ENCODE peak calls at places on chromosomes 12 and 14, in four cellular contexts. S is brain microvascular endothelial cell; T is BE2C; X is CD4-positive, alpha-beta memory T cell. A is an unnamed sample. For H3K36me3, the result is how much of the 10 kb centered on the place peaks cover.

GRCh38 chr12:127987199-127987901 is 279.6 kb upstream of the TMEM132C start:
- DNase-seq in S (peak), T (no peak), X (no peak), A (no peak)

GRCh38 chr12:3928538-3929220 is 55.5 kb upstream of the PARP11 start:
- DNase-seq in S (no peak), T (no peak), X (no peak), A (no peak)

GRCh38 chr14:76918176-76918750 is 92.1 kb downstream of the LRRC74A start:
- DNase-seq in S (peak), T (peak), X (no peak), A (no peak)

GRCh38 chr14:85532981-85533820 is 3.3 kb downstream of the FLRT2 start:
- DNase-seq in S (peak), T (no peak), X (no peak), A (no peak)

GRCh38 chr12:93127582-93128331 is 198.7 kb upstream of the EEA1 start:
- DNase-seq in S (peak), T (peak), X (no peak), A (no peak)

GRCh38 chr12:106442575-106442974 is 85.0 kb downstream of the POLR3B start:
- DNase-seq in S (no peak), T (no peak), X (no peak), A (no peak)

GRCh38 chr12:102322254-102322653 is 124.6 kb upstream of the PMCH start:
- DNase-seq in S (no peak), T (no peak), X (no peak), A (no peak)

GRCh38 chr14:68686212-68686478 is 106.7 kb downstream of the ZFP36L1 start:
- DNase-seq in S (no peak), T (no peak), X (no peak), A (no peak)

GRCh38 chr12:5505751-5506150 is 73.8 kb downstream of the NTF3 start:
- DNase-seq in S (no peak), T (no peak), X (no peak), A (no peak)

GRCh38 chr12:34597548-34598351 is 575.5 kb downstream of the ALG10 start:
- DNase-seq in S (no peak), T (peak), X (no peak), A (no peak)

GRCh38 chr14:91872517-91873470 is 5.5 kb upstream of the TC2N start:
- DNase-seq in S (no peak), T (no peak), X (peak), A (peak)

GRCh38 chr12:11022520-11022919 is at the start of gene TAS2R19:
- DNase-seq in S (no peak), T (no peak), X (no peak), A (no peak)

GRCh38 chr12:104682790-104683279 is 226.1 kb downstream of the CHST11 start:
- DNase-seq in S (no peak), T (no peak), X (peak), A (peak)

GRCh38 chr12:25018146-25018545 is 69.2 kb upstream of the BCAT1 start:
- DNase-seq in S (no peak), T (no peak), X (no peak), A (no peak)

GRCh38 chr14:64755661-64756265 is 51.5 kb downstream of the PLEKHG3 start:
- DNase-seq in S (peak), T (no peak), X (peak), A (peak)

GRCh38 chr12:42936991-42937390 is 347.4 kb upstream of the PRICKLE1 start:
- DNase-seq in S (no peak), T (no peak), X (no peak), A (no peak)

GRCh38 chr14:91906374-91906773 is 39.0 kb upstream of the TC2N start:
- DNase-seq in S (no peak), T (no peak), X (no peak), A (no peak)

GRCh38 chr14:23561873-23562821 is 5.4 kb downstream of the AP1G2 start:
- DNase-seq in S (no peak), T (no peak), X (no peak), A (no peak)

GRCh38 chr12:73301530-73301929 is 1029.4 kb downstream of the TRHDE start:
- DNase-seq in S (no peak), T (no peak), X (no peak), A (no peak)

GRCh38 chr14:93906341-93907329 is 20.5 kb upstream of the FAM181A start:
- DNase-seq in S (peak), T (peak), X (peak), A (peak)

GRCh38 chr12:130766470-130766869 is 50.4 kb upstream of the RIMBP2 start:
- DNase-seq in S (no peak), T (no peak), X (no peak), A (no peak)

GRCh38 chr12:82955020-82955419 is 268.3 kb downstream of the TMTC2 start:
- DNase-seq in S (no peak), T (no peak), X (no peak), A (no peak)

GRCh38 chr14:97180304-97181200 is 383.4 kb downstream of the VRK1 start:
- DNase-seq in S (peak), T (peak), X (no peak), A (no peak)

GRCh38 chr12:124750787-124751471 is 112.7 kb downstream of the SCARB1 start:
- DNase-seq in S (no peak), T (peak), X (no peak), A (no peak)

GRCh38 chr12:122888232-122888752 is 7.6 kb downstream of the VPS37B start:
- DNase-seq in S (peak), T (no peak), X (peak), A (peak)

GRCh38 chr12:78004451-78005093 is 173.9 kb downstream of the NAV3 start:
- DNase-seq in S (no peak), T (no peak), X (no peak), A (no peak)

GRCh38 chr12:104372048-104372720 is 68.6 kb downstream of the EID3 start:
- DNase-seq in S (no peak), T (no peak), X (no peak), A (no peak)

DNA sequence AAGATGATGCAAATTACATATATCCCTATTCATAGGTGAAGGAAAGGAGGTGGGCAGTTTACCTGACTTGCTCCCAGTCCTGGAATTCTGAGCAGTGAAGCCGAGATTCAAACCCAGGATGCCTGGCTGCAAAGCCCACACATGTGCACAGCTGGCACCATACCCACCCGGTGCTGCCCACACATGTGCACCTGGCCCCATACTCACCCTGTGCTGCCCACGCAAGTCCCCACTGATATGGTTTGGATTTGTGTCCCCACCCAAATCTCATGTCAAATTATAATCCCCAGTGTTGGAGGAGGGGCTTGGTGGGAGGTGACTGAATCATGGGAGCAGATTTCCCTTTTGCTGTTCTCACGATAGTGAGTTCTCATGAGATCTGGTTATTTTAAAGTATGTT is 179.2 kb upstream of the C14orf180 start:
- DNase-seq in S (no peak), T (no peak), X (no peak), A (no peak)
- H3K4me3 ChIP-seq in S (no peak), T (no peak), X (no peak), A (no peak)

GRCh38 chr14:100891501-100892445 is 11.7 kb downstream of the RTL1 start:
- DNase-seq in S (no peak), T (peak), X (no peak), A (no peak)
- H3K36me3 ChIP-seq in S (half or more), T (half or more), X (under half), A (under half)

DNA sequence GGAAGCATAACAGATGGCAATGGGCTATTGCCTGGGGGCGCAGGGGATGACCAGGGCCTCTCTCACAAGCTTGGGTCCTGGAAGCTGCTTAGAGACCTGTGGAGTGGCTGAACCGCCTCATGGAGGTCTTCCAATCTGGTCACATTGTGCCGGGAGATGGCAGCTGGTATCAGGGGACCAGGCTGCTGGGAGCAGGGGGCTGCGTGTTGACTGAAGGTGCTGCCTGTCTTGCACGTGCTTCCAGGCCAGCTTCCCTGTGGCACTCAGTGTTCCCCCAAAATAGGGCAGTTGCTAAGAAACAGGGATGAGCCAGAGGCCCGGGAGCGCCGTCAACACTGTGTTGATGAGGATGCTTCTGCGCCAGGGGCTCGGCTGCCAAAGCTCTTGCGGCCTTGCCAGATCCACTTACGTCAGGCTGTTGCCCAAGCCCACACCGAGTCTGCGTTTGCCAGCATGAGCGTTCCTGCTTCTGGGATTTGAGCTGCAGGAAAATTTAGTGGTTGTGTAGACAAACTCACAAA is 39.8 kb downstream of the ELK3 start:
- DNase-seq in S (no peak), T (peak), X (no peak), A (no peak)
- H3K4me3 ChIP-seq in S (no peak), T (no peak), X (no peak), A (no peak)

GRCh38 chr14:59465570-59466150 is 480 bp upstream of the GPR135 start:
- DNase-seq in S (no peak), T (no peak), X (peak), A (no peak)
- H3K36me3 ChIP-seq in S (under half), T (under half), X (under half), A (under half)

GRCh38 chr12:120241561-120242274 is 23.8 kb downstream of the PXN start:
- DNase-seq in S (no peak), T (no peak), X (no peak), A (no peak)
- H3K4me3 ChIP-seq in S (no peak), T (no peak), X (no peak), A (no peak)